ENCODE peak calls at places on chromosomes 5 and 9, in ten cellular contexts. H is fibroblast of lung, P is IMR-90, B is PC-3, Z is hepatocyte, T is PC-9, D is neural progenitor cell, C is HCT116, Y is OCI-LY7, I is neuronal stem cell. S is an unnamed sample.

GRCh38 chr5:171420429-171421231 is 1.2 kb downstream of the FGF18 start:
- DNase-seq in H (peak), P (peak), B (peak), Z (peak), T (peak), D (peak), C (no peak), Y (no peak), I (no peak), S (peak)

GRCh38 chr9:37903581-37903830 is 421 bp downstream of the SLC25A51 start:
- DNase-seq in H (no peak), P (no peak), B (no peak), Z (peak), T (no peak), D (no peak), C (no peak), Y (no peak), I (peak), S (peak)

GRCh38 chr9:36560813-36561212 is 11.9 kb upstream of the MELK start:
- DNase-seq in H (no peak), P (peak), B (no peak), Z (no peak), T (peak), D (no peak), C (no peak), Y (no peak), I (no peak), S (no peak)

GRCh38 chr9:14746655-14747054 is 24.1 kb upstream of the CER1 start:
- DNase-seq in H (no peak), P (no peak), B (no peak), Z (no peak), T (no peak), D (no peak), C (no peak), Y (no peak), I (no peak), S (no peak)

GRCh38 chr9:136511670-136512592 is 29.1 kb upstream of the SEC16A start:
- DNase-seq in H (no peak), P (no peak), B (no peak), Z (no peak), T (no peak), D (no peak), C (no peak), Y (no peak), I (peak), S (no peak)

GRCh38 chr9:135850737-135851136 is 56.6 kb downstream of the CAMSAP1 start:
- DNase-seq in H (no peak), P (peak), B (peak), Z (peak), T (no peak), D (no peak), C (no peak), Y (no peak), I (no peak), S (peak)

GRCh38 chr9:133926165-133926856 is 65.8 kb downstream of the VAV2 start:
- DNase-seq in H (no peak), P (no peak), B (no peak), Z (no peak), T (no peak), D (no peak), C (no peak), Y (no peak), I (no peak), S (no peak)

GRCh38 chr5:40499514-40500273 is 180.0 kb upstream of the PTGER4 start:
- DNase-seq in H (no peak), P (no peak), B (no peak), Z (no peak), T (no peak), D (no peak), C (no peak), Y (no peak), I (no peak), S (no peak)

GRCh38 chr9:105554042-105554441 is 3.9 kb upstream of the FKTN start:
- DNase-seq in H (peak), P (peak), B (no peak), Z (no peak), T (no peak), D (no peak), C (no peak), Y (no peak), I (no peak), S (no peak)

GRCh38 chr5:75964008-75964407 is 119.2 kb upstream of the SV2C start:
- DNase-seq in H (no peak), P (no peak), B (no peak), Z (no peak), T (no peak), D (no peak), C (no peak), Y (no peak), I (no peak), S (no peak)

GRCh38 chr5:176167800-176168199 is 70.4 kb upstream of the SIMC1 start:
- DNase-seq in H (no peak), P (no peak), B (peak), Z (no peak), T (no peak), D (peak), C (no peak), Y (no peak), I (peak), S (no peak)

GRCh38 chr9:83986765-83987401 is 6.3 kb downstream of the RMI1 start:
- DNase-seq in H (peak), P (peak), B (peak), Z (peak), T (peak), D (no peak), C (peak), Y (no peak), I (no peak), S (no peak)

GRCh38 chr5:169803077-169803981 is 166.3 kb downstream of the DOCK2 start:
- DNase-seq in H (peak), P (peak), B (peak), Z (peak), T (no peak), D (no peak), C (no peak), Y (no peak), I (no peak), S (peak)

GRCh38 chr5:9554122-9554521 is 8.2 kb upstream of the SEMA5A start:
- DNase-seq in H (no peak), P (no peak), B (no peak), Z (no peak), T (no peak), D (no peak), C (no peak), Y (no peak), I (no peak), S (no peak)

GRCh38 chr5:6576861-6577501 is 55.9 kb downstream of the NSUN2 start:
- DNase-seq in H (peak), P (peak), B (peak), Z (peak), T (peak), D (peak), C (peak), Y (peak), I (no peak), S (peak)

GRCh38 chr9:94554439-94555331 is at the start of gene PCAT7:
- DNase-seq in H (peak), P (no peak), B (peak), Z (peak), T (peak), D (peak), C (peak), Y (peak), I (peak), S (peak)

GRCh38 chr5:619444-619843 is 7.3 kb downstream of the CEP72 start:
- DNase-seq in H (no peak), P (no peak), B (no peak), Z (no peak), T (no peak), D (no peak), C (no peak), Y (no peak), I (no peak), S (no peak)

GRCh38 chr5:132056610-132057497 is 3.6 kb upstream of the IL3 start:
- DNase-seq in H (no peak), P (no peak), B (no peak), Z (no peak), T (no peak), D (no peak), C (no peak), Y (no peak), I (no peak), S (peak)

GRCh38 chr5:92665506-92665905 is 915.5 kb downstream of the NR2F1-AS1 start:
- DNase-seq in H (no peak), P (no peak), B (no peak), Z (no peak), T (no peak), D (no peak), C (no peak), Y (no peak), I (no peak), S (no peak)

GRCh38 chr5:145495741-145496140 is 339.4 kb downstream of the PRELID2 start:
- DNase-seq in H (peak), P (peak), B (peak), Z (peak), T (no peak), D (no peak), C (peak), Y (no peak), I (no peak), S (peak)

GRCh38 chr9:94031946-94032345 is 52.3 kb upstream of the PTPDC1 start:
- DNase-seq in H (no peak), P (no peak), B (no peak), Z (no peak), T (no peak), D (no peak), C (no peak), Y (no peak), I (no peak), S (peak)

GRCh38 chr9:4235951-4236804 is 63.7 kb downstream of the GLIS3 start:
- DNase-seq in H (peak), P (peak), B (peak), Z (peak), T (no peak), D (no peak), C (peak), Y (no peak), I (no peak), S (peak)

GRCh38 chr5:62362701-62363100 is 41.0 kb downstream of the DIMT1 start:
- DNase-seq in H (no peak), P (no peak), B (no peak), Z (no peak), T (no peak), D (no peak), C (no peak), Y (no peak), I (no peak), S (no peak)

GRCh38 chr5:135235002-135235401 is 164.0 kb downstream of the MACROH2A1 start:
- DNase-seq in H (no peak), P (no peak), B (no peak), Z (no peak), T (no peak), D (no peak), C (no peak), Y (no peak), I (no peak), S (no peak)

GRCh38 chr9:2230362-2230761 is 215.2 kb downstream of the SMARCA2 start:
- DNase-seq in H (no peak), P (no peak), B (no peak), Z (no peak), T (no peak), D (no peak), C (no peak), Y (peak), I (no peak), S (no peak)

GRCh38 chr5:23820764-23821471 is 313.5 kb downstream of the PRDM9 start:
- DNase-seq in H (peak), P (peak), B (peak), Z (peak), T (no peak), D (peak), C (no peak), Y (peak), I (no peak), S (no peak)

GRCh38 chr5:56900858-56901578 is 8.4 kb upstream of the SETD9 start:
- DNase-seq in H (peak), P (peak), B (peak), Z (peak), T (peak), D (peak), C (peak), Y (peak), I (peak), S (peak)

GRCh38 chr5:170221319-170221718 is 11.5 kb upstream of the C5orf58 start:
- DNase-seq in H (peak), P (peak), B (no peak), Z (peak), T (no peak), D (peak), C (no peak), Y (no peak), I (peak), S (no peak)

GRCh38 chr9:134320916-134321570 is 5.2 kb upstream of the RXRA start:
- DNase-seq in H (no peak), P (no peak), B (no peak), Z (peak), T (no peak), D (peak), C (no peak), Y (no peak), I (no peak), S (peak)

GRCh38 chr9:125983681-125984080 is 236.5 kb downstream of the PBX3 start:
- DNase-seq in H (no peak), P (no peak), B (no peak), Z (no peak), T (no peak), D (no peak), C (no peak), Y (no peak), I (no peak), S (no peak)

GRCh38 chr5:58366461-58366860 is 93.4 kb downstream of the PLK2 start:
- DNase-seq in H (peak), P (peak), B (peak), Z (no peak), T (no peak), D (no peak), C (no peak), Y (no peak), I (no peak), S (peak)

GRCh38 chr5:61474746-61475145 is 142.7 kb downstream of the ZSWIM6 start:
- DNase-seq in H (no peak), P (no peak), B (no peak), Z (no peak), T (no peak), D (no peak), C (no peak), Y (no peak), I (no peak), S (no peak)

GRCh38 chr5:102801375-102801774 is 46.3 kb downstream of the PAM start:
- DNase-seq in H (no peak), P (no peak), B (no peak), Z (no peak), T (no peak), D (peak), C (no peak), Y (no peak), I (no peak), S (no peak)

GRCh38 chr9:109497193-109498165 is 628 bp downstream of the PTPN3 start:
- DNase-seq in H (no peak), P (no peak), B (peak), Z (peak), T (peak), D (peak), C (no peak), Y (no peak), I (no peak), S (peak)

GRCh38 chr9:109498195-109499060 is at the start of gene PTPN3:
- DNase-seq in H (no peak), P (no peak), B (peak), Z (peak), T (peak), D (peak), C (no peak), Y (no peak), I (no peak), S (peak)

GRCh38 chr9:109499631-109500120 is 1.6 kb upstream of the PTPN3 start:
- DNase-seq in H (no peak), P (no peak), B (peak), Z (peak), T (peak), D (peak), C (no peak), Y (no peak), I (peak), S (peak)

GRCh38 chr9:109500421-109500974 is 2.4 kb upstream of the PTPN3 start:
- DNase-seq in H (no peak), P (no peak), B (no peak), Z (no peak), T (no peak), D (no peak), C (no peak), Y (no peak), I (no peak), S (no peak)

GRCh38 chr9:109499061-109499630 is 1.0 kb upstream of the PTPN3 start:
- DNase-seq in H (no peak), P (no peak), B (no peak), Z (no peak), T (no peak), D (no peak), C (no peak), Y (no peak), I (no peak), S (peak)
- H2AFZ ChIP-seq in H (peak), P (peak), B (peak), Z (peak), T (no peak), D (peak), C (no peak), Y (no peak), I (peak), S (peak)

DNA sequence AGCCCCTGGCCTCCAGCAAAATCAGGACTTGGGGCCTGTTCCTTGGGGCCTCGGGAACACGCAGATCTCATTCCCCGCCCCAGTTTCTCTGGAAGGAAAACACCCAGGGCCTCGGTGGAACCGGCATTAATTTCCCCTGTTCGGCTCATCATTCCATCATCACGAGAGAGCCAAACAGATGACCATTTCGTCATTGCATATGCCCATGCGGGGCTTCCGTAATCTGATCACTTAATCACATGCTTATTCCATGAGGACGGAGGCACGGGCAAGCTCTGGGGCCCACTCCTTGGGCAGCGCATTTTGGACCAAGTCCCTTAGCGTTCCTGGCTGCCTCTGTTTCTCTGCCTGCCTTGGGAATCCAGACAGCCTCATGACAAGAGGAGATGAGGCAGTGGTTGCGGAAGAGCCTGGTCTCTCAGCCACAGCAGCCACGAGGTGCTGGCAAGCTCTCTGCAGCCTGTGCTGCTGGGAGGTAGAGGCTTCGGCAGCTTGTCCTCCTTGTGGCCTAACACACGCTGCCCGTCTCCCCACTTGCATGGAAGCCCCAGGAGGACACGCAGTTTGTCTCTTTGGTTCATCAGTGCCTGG is 65.0 kb upstream of the IER5L start:
- DNase-seq in H (peak), P (peak), B (no peak), Z (no peak), T (no peak), D (no peak), C (no peak), Y (no peak), I (no peak), S (peak)
- H2AFZ ChIP-seq in H (no peak), P (peak), B (no peak), Z (no peak), T (no peak), D (peak), C (no peak), Y (no peak), I (peak), S (peak)

GRCh38 chr5:90557871-90558270 is 726 bp upstream of the ADGRV1 start:
- DNase-seq in H (no peak), P (no peak), B (peak), Z (no peak), T (no peak), D (no peak), C (no peak), Y (no peak), I (no peak), S (no peak)
- H2AFZ ChIP-seq in H (no peak), P (no peak), B (peak), Z (peak), T (peak), D (peak), C (peak), Y (no peak), I (peak), S (no peak)

DNA sequence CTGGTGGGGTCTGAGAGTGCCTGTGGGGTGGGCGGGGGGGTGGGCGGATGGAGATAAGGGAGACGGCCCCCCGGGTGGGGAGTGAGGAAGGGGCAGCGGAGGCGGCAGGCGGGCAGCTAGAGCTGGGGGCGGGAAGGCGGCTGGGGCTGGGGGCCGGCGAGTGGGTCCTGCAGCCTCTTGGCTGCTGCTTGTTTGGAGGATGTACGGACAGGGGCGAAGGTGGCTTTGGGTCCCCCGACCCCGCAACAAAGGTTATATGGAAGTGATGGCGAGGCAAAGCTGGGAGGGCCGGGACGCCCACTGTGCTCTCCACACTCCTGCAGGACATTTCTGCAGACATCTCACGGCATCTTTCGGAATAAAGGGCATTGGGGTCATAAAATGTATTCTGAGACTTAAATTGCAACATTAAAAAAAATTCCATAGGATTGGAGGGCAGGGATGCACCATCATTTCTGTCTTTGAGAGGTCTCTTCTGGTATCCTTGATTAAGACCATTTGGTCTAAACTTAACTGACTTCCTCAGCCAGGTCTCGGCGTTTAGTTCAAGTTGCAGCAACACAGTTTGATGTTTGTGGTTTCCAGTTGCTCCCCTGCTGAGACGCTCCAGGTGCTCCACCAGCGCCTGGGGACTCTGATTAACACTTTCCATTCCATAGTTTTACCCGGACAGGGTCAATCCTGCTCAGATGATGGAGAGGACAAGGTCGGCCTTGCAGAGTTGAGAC is 101.5 kb upstream of the SSBP2 start:
- DNase-seq in H (peak), P (peak), B (no peak), Z (peak), T (peak), D (peak), C (peak), Y (peak), I (peak), S (no peak)
- H2AFZ ChIP-seq in H (peak), P (peak), B (peak), Z (peak), T (peak), D (no peak), C (peak), Y (peak), I (peak), S (peak)